ENCODE peak calls at places on chromosomes 5 and 9, in nine cellular contexts. S is psoas muscle, G is GM12878, W is ovary, H is kidney, M is lower lobe of right lung, Q is OCI-LY7, D is coronary artery, L is endothelial cell of umbilical vein. E is an unnamed sample.

GRCh38 chr5:95526871-95527270 is 27.9 kb downstream of the SKIC3 start:
- DNase-seq in S (no peak), G (no peak), W (no peak), H (no peak), M (no peak), Q (no peak), D (no peak), L (no peak), E (peak)

GRCh38 chr5:157303667-157304327 is 37.9 kb downstream of the CYFIP2 start:
- DNase-seq in S (peak), G (no peak), W (no peak), H (no peak), M (no peak), Q (peak), D (no peak), L (no peak), E (no peak)

GRCh38 chr5:113692466-113693204 is 179.1 kb downstream of the YTHDC2 start:
- DNase-seq in S (no peak), G (no peak), W (no peak), H (no peak), M (no peak), Q (no peak), D (no peak), L (no peak), E (no peak)

GRCh38 chr5:88671808-88672499 is 211.0 kb downstream of the MEF2C start:
- DNase-seq in S (no peak), G (no peak), W (no peak), H (no peak), M (no peak), Q (no peak), D (no peak), L (no peak), E (no peak)

GRCh38 chr9:120324996-120325642 is 254.8 kb downstream of the CDK5RAP2 start:
- DNase-seq in S (no peak), G (no peak), W (no peak), H (no peak), M (no peak), Q (peak), D (no peak), L (no peak), E (no peak)

GRCh38 chr5:135880278-135880677 is 15.4 kb downstream of the IL9 start:
- DNase-seq in S (no peak), G (no peak), W (no peak), H (no peak), M (no peak), Q (peak), D (no peak), L (peak), E (peak)

GRCh38 chr5:95930541-95930940 is 31.1 kb downstream of the ELL2 start:
- DNase-seq in S (no peak), G (no peak), W (no peak), H (no peak), M (no peak), Q (no peak), D (no peak), L (no peak), E (no peak)

GRCh38 chr5:96952946-96953730 is 17.3 kb downstream of the LNPEP start:
- DNase-seq in S (no peak), G (no peak), W (no peak), H (no peak), M (no peak), Q (no peak), D (no peak), L (no peak), E (no peak)

GRCh38 chr9:128097156-128098016 is 29.4 kb downstream of the SLC25A25 start:
- DNase-seq in S (no peak), G (no peak), W (peak), H (peak), M (peak), Q (no peak), D (peak), L (no peak), E (peak)

GRCh38 chr9:128099932-128100491 is 27.5 kb downstream of the PTGES2 start:
- DNase-seq in S (peak), G (no peak), W (peak), H (peak), M (peak), Q (no peak), D (peak), L (peak), E (peak)

GRCh38 chr9:128098936-128099931 is 28.3 kb downstream of the PTGES2 start:
- DNase-seq in S (peak), G (no peak), W (peak), H (peak), M (no peak), Q (no peak), D (peak), L (no peak), E (peak)

GRCh38 chr9:128096614-128097013 is 28.6 kb downstream of the SLC25A25 start:
- DNase-seq in S (no peak), G (no peak), W (no peak), H (no peak), M (no peak), Q (no peak), D (no peak), L (no peak), E (no peak)

GRCh38 chr9:128098017-128098935 is 29.3 kb downstream of the PTGES2 start:
- DNase-seq in S (peak), G (no peak), W (peak), H (peak), M (peak), Q (no peak), D (peak), L (peak), E (peak)
- H3K4me3 ChIP-seq in S (peak), G (no peak), W (peak), H (peak), M (peak), Q (no peak), D (peak), L (peak), E (peak)

GRCh38 chr9:113153599-113153998 is 2.8 kb downstream of the SLC31A2 start:
- DNase-seq in S (no peak), G (no peak), W (no peak), H (no peak), M (no peak), Q (no peak), D (no peak), L (no peak), E (no peak)

GRCh38 chr9:113155911-113156559 is 5.2 kb downstream of the SLC31A2 start:
- DNase-seq in S (no peak), G (no peak), W (no peak), H (no peak), M (no peak), Q (no peak), D (no peak), L (no peak), E (no peak)

GRCh38 chr9:113152699-113153098 is 1.9 kb downstream of the SLC31A2 start:
- DNase-seq in S (no peak), G (no peak), W (no peak), H (no peak), M (no peak), Q (no peak), D (no peak), L (no peak), E (peak)

GRCh38 chr9:113154936-113155335 is 4.1 kb downstream of the SLC31A2 start:
- DNase-seq in S (no peak), G (no peak), W (no peak), H (no peak), M (no peak), Q (no peak), D (no peak), L (no peak), E (peak)

GRCh38 chr9:113154471-113154870 is 3.7 kb downstream of the SLC31A2 start:
- DNase-seq in S (peak), G (no peak), W (peak), H (no peak), M (no peak), Q (no peak), D (no peak), L (no peak), E (peak)
- TF ChIP-seq CTCF in S (no peak), G (no peak), W (no peak), H (no peak), M (no peak), Q (no peak), D (no peak), L (no peak), E (no peak)

GRCh38 chr5:15266841-15267240 is 233.1 kb upstream of the FBXL7 start:
- DNase-seq in S (no peak), G (no peak), W (no peak), H (no peak), M (no peak), Q (no peak), D (no peak), L (no peak), E (no peak)

GRCh38 chr5:15263942-15264341 is 236.0 kb upstream of the FBXL7 start:
- DNase-seq in S (no peak), G (no peak), W (no peak), H (no peak), M (no peak), Q (no peak), D (no peak), L (no peak), E (no peak)

GRCh38 chr5:15267966-15268365 is 232.0 kb upstream of the FBXL7 start:
- DNase-seq in S (no peak), G (no peak), W (no peak), H (no peak), M (no peak), Q (no peak), D (no peak), L (no peak), E (no peak)

GRCh38 chr5:15263406-15263805 is 236.6 kb upstream of the FBXL7 start:
- DNase-seq in S (no peak), G (no peak), W (no peak), H (no peak), M (no peak), Q (no peak), D (no peak), L (no peak), E (no peak)

DNA sequence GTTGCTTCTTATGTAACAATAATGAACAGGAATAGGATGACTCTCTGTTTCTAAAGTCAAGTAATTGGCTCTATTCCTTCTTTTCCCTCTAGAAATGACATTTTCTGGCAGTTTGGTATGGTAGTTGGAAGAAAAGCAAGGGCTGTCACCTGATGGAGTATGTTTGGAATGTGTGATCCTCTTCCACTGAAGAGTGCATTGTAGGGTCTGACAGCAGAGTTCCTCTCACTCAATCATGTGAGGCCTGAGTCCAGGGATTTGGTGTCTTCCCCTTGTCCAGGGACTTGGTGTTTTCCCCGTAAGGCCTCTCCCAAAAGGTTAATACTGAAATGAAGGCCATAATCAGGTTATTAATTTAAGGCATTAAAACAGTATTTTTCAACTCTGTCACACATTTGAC is 233.7 kb upstream of the FBXL7 start:
- DNase-seq in S (no peak), G (no peak), W (no peak), H (no peak), M (no peak), Q (no peak), D (no peak), L (no peak), E (no peak)
- H3K4me3 ChIP-seq in S (no peak), G (no peak), W (no peak), H (no peak), M (no peak), Q (no peak), D (no peak), L (no peak), E (no peak)

GRCh38 chr9:137243626-137244485 is 2.8 kb downstream of the TUBB4B start:
- DNase-seq in S (no peak), G (no peak), W (no peak), H (no peak), M (no peak), Q (no peak), D (no peak), L (no peak), E (no peak)
- TF ChIP-seq CTCF in S (no peak), G (no peak), W (no peak), H (no peak), M (no peak), Q (no peak), D (no peak), L (no peak), E (no peak)

DNA sequence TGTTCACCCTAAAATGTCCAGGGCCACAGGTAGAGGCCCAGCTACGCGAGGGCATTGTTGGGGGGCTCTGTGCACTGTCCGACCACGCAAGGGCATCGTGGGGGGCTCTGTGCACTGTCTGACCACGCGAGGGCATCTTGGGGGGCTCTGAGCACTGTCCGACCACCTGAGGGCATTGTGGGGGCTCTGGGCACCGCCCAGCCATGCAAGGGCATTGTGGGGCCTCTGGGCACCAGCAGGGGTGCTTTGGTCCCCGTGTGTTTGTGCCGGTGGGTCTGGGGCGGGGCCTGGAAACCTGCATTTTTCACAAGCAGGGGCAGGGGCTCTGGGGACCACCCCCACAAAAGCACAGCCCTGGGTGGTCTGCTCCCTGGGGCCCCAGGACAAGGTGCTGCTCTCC is 41.5 kb upstream of the RXRA start:
- DNase-seq in S (no peak), G (no peak), W (no peak), H (no peak), M (no peak), Q (no peak), D (no peak), L (no peak), E (no peak)
- H3K4me3 ChIP-seq in S (no peak), G (no peak), W (no peak), H (no peak), M (no peak), Q (no peak), D (no peak), L (no peak), E (no peak)

GRCh38 chr5:177496111-177497010 is 1.0 kb downstream of the PDLIM7 start:
- DNase-seq in S (peak), G (no peak), W (peak), H (peak), M (no peak), Q (peak), D (peak), L (peak), E (peak)

GRCh38 chr5:177497297-177498012 is at the start of gene PDLIM7:
- DNase-seq in S (peak), G (peak), W (peak), H (peak), M (peak), Q (peak), D (peak), L (peak), E (peak)

GRCh38 chr5:177497011-177497296 is 450 bp downstream of the PDLIM7 start:
- DNase-seq in S (no peak), G (no peak), W (no peak), H (no peak), M (no peak), Q (no peak), D (no peak), L (no peak), E (no peak)

GRCh38 chr5:177499842-177500241 is 2.4 kb upstream of the PDLIM7 start:
- DNase-seq in S (no peak), G (no peak), W (no peak), H (no peak), M (no peak), Q (no peak), D (no peak), L (no peak), E (no peak)

GRCh38 chr5:177498013-177498847 is 826 bp upstream of the PDLIM7 start:
- DNase-seq in S (peak), G (no peak), W (peak), H (peak), M (no peak), Q (no peak), D (no peak), L (no peak), E (no peak)
- TF ChIP-seq CTCF in S (no peak), G (no peak), W (no peak), H (no peak), M (no peak), Q (no peak), D (no peak), L (no peak), E (no peak)

DNA sequence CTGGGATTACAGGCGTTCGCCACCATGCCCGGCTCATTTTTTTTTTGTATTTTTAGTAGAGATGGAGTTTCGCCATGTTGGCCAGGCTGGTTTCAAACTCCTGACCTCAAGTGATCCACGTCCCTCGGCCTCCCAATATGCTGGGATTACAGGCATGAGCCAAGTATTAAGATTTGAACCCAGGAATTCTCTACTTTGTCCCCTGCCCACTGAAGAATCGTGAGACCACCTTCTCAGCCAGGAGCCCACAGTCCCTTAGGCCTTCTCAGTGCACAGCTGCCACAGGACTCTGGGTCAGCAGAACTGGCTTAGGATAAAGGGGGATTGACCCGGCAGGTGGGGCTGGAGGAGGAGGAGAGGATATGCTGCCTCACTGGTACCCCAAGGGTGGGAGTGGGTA is 13.4 kb downstream of the OLFML2A start:
- DNase-seq in S (no peak), G (no peak), W (no peak), H (no peak), M (no peak), Q (no peak), D (peak), L (no peak), E (no peak)
- H3K4me3 ChIP-seq in S (no peak), G (no peak), W (no peak), H (no peak), M (no peak), Q (no peak), D (no peak), L (no peak), E (no peak)

DNA sequence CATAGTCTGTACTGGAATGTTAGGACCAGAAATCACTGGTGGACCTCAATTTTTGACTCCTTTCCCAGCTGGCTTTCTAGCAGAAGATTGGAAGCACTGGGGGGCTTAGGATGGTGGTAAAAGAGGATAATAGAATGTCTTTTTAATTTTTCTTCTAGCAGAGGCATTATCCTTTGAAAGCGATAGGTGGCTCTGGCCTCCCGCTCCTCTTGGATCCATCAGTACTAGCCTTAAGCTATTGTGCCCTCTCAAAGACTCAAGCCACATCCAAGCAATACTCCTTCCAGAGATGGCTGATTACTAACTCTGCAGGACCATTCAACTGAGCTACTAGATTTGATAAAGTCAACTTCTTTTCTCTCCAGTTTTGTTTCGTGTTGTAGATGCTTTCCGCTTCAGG is 610.6 kb downstream of the CDH12 start:
- DNase-seq in S (no peak), G (no peak), W (no peak), H (no peak), M (no peak), Q (no peak), D (no peak), L (no peak), E (no peak)
- TF ChIP-seq CTCF in S (no peak), G (no peak), W (no peak), H (no peak), M (no peak), Q (no peak), D (no peak), L (no peak), E (no peak)

GRCh38 chr5:177430146-177430951 is 3.9 kb downstream of the GRK6 start:
- DNase-seq in S (no peak), G (no peak), W (no peak), H (no peak), M (no peak), Q (peak), D (no peak), L (no peak), E (no peak)

GRCh38 chr5:177432143-177432904 is 5.8 kb downstream of the GRK6 start:
- DNase-seq in S (peak), G (no peak), W (no peak), H (no peak), M (no peak), Q (no peak), D (no peak), L (no peak), E (no peak)

GRCh38 chr5:177431317-177432142 is 5.1 kb downstream of the GRK6 start:
- DNase-seq in S (peak), G (peak), W (no peak), H (peak), M (peak), Q (peak), D (peak), L (no peak), E (no peak)

GRCh38 chr5:177429248-177430045 is 3.0 kb downstream of the GRK6 start:
- DNase-seq in S (peak), G (peak), W (no peak), H (peak), M (peak), Q (peak), D (no peak), L (no peak), E (no peak)

DNA sequence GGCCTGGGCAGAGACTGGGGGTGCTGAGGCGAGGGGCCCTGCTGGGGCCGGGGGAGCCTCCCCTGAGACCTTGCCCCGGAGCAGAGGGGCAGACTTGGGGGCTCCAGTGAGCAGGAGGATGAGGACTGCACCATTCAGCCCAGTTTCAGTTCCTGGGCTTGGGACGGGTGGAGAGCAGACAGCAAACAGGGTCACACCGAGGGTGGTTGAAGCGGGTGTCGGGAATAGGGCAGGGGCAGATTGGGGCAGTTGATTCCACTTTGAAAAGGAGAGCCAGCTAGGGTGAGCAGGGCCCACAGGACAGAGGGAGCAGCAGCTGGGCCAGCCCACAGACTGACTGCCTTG is 4.5 kb downstream of the GRK6 start:
- DNase-seq in S (peak), G (no peak), W (no peak), H (no peak), M (no peak), Q (no peak), D (peak), L (no peak), E (no peak)
- H3K4me3 ChIP-seq in S (no peak), G (peak), W (no peak), H (no peak), M (peak), Q (peak), D (no peak), L (no peak), E (no peak)

E was measured in fibroblast of mammary gland.